ENCODE peak calls at places on chromosomes 1 and 21, in seven cellular contexts. Z is kidney tubule cell; A is brain microvascular endothelial cell; S is left ventricle myocardium inferior; L is endothelial cell; U is stimulated activated CD4-positive, alpha-beta T cell treated with anti-CD3 and anti-CD28 coated beads, Interleukin-1b, Interleukin-23, amount 100 ng/mL, for 24 hours; O is NCI-H2081. B is an unnamed sample.

GRCh38 chr1:223513309-223513708 is 120.1 kb downstream of the CCDC185 start:
- DNase-seq in A (no peak), L (no peak), U (no peak), S (no peak), O (peak; percentile 14), Z (no peak), B (no peak)

GRCh38 chr1:204045430-204045829 is 27.5 kb upstream of the SOX13 start:
- DNase-seq in A (no peak), S (peak; percentile 51), L (no peak), O (no peak), U (no peak), Z (no peak), B (no peak)

GRCh38 chr1:234960722-234961467 is 167.7 kb downstream of the TOMM20 start:
- DNase-seq in L (no peak), A (no peak), Z (peak; percentile 66), S (no peak), O (peak; percentile 24), U (no peak), B (no peak)

GRCh38 chr21:29704719-29705118 is 235.1 kb downstream of the GRIK1 start:
- DNase-seq in Z (no peak), O (no peak), U (no peak), L (no peak), A (no peak), S (no peak), B (no peak)

GRCh38 chr21:31893841-31894240 is 21.0 kb downstream of the HUNK start:
- DNase-seq in O (no peak), S (no peak), L (no peak), A (no peak), U (no peak), Z (no peak), B (no peak)

GRCh38 chr21:46569071-46569470 is 35.8 kb downstream of the S100B start:
- DNase-seq in O (no peak), Z (no peak), U (no peak), S (no peak), L (no peak), A (no peak), B (no peak)

GRCh38 chr1:24309762-24310485 is 9.2 kb upstream of the GRHL3 start:
- DNase-seq in Z (peak; percentile 95), S (no peak), U (no peak), L (no peak), O (no peak), A (no peak), B (no peak)

GRCh38 chr1:94925561-94926364 is 1.1 kb downstream of the CNN3 start:
- DNase-seq in S (peak; percentile 69), A (peak; percentile 78), L (peak; percentile 78), O (peak; percentile 44), Z (peak; percentile 97), U (no peak), B (no peak)

GRCh38 chr1:207672525-207673130 is 27.7 kb downstream of the CR1L start:
- DNase-seq in Z (peak; percentile 70), U (no peak), O (peak; percentile 69), A (peak; percentile 25), L (peak; percentile 24), S (no peak), B (no peak)

GRCh38 chr1:200973937-200974657 is 49.4 kb downstream of the KIF21B start:
- DNase-seq in O (no peak), Z (no peak), S (no peak), U (no peak), A (no peak), L (no peak), B (no peak)

GRCh38 chr1:2451744-2452582 is 24.1 kb upstream of the PLCH2 start:
- DNase-seq in U (no peak), Z (peak; percentile 98), A (peak; percentile 94), L (no peak), S (no peak), O (no peak), B (no peak)

GRCh38 chr1:173356211-173356762 is 120.8 kb upstream of the PRDX6 start:
- DNase-seq in L (no peak), U (no peak), O (no peak), S (no peak), Z (peak; percentile 4), A (no peak), B (no peak)

GRCh38 chr1:7218210-7218832 is 433.1 kb downstream of the CAMTA1 start:
- DNase-seq in O (peak; percentile 55), S (no peak), Z (peak; percentile 39), U (no peak), L (peak; percentile 61), A (peak; percentile 48), B (peak; percentile 17)

GRCh38 chr1:43367026-43367903 is 546 bp downstream of the ELOVL1 start:
- DNase-seq in L (peak; percentile 26), U (no peak), A (no peak), O (no peak), Z (peak; percentile 46), S (peak; percentile 25), B (no peak)

GRCh38 chr1:12166834-12167492 is at the start of gene TNFRSF1B:
- DNase-seq in L (peak; percentile 70), S (peak; percentile 77), U (no peak), O (no peak), Z (peak; percentile 19), A (no peak), B (peak; percentile 75)

GRCh38 chr1:235329139-235329808 is 904 bp downstream of the GGPS1 start:
- DNase-seq in A (peak; percentile 51), S (no peak), Z (peak; percentile 57), O (peak; percentile 27), U (peak; percentile 9), L (peak; percentile 28), B (no peak)

GRCh38 chr1:121519042-121519755 is 334.4 kb downstream of the SRGAP2C start:
- DNase-seq in U (peak; percentile 57), L (peak; percentile 59), S (peak; percentile 41), O (peak; percentile 52), Z (peak; percentile 56), A (no peak), B (peak; percentile 5)

GRCh38 chr1:94248956-94249688 is 11.7 kb upstream of the ARHGAP29 start:
- DNase-seq in U (no peak), Z (peak; percentile 66), A (no peak), S (no peak), L (no peak), O (no peak), B (no peak)

GRCh38 chr1:181208076-181208475 is 119.6 kb downstream of the IER5 start:
- DNase-seq in S (no peak), O (no peak), L (no peak), Z (no peak), U (no peak), A (no peak), B (no peak)

GRCh38 chr1:162983671-162984425 is 85.3 kb upstream of the RGS4 start:
- DNase-seq in Z (peak; percentile 12), O (no peak), S (no peak), A (no peak), L (no peak), U (no peak), B (no peak)

GRCh38 chr1:244209955-244210354 is 158.9 kb downstream of the ZBTB18 start:
- DNase-seq in L (no peak), O (no peak), U (no peak), A (no peak), S (no peak), Z (no peak), B (no peak)

GRCh38 chr21:27412530-27412929 is 445.6 kb upstream of the ADAMTS5 start:
- DNase-seq in A (no peak), S (no peak), Z (no peak), U (no peak), L (no peak), O (no peak), B (no peak)

GRCh38 chr1:184836081-184836480 is 81.4 kb upstream of the EDEM3 start:
- DNase-seq in A (no peak), S (no peak), U (no peak), L (no peak), Z (no peak), O (no peak), B (no peak)

GRCh38 chr1:21397813-21398188 is 42.1 kb upstream of the NBPF3 start:
- DNase-seq in O (no peak), U (no peak), S (no peak), A (no peak), L (no peak), Z (no peak), B (no peak)

GRCh38 chr1:40860706-40861226 is 1.4 kb downstream of the CITED4 start:
- DNase-seq in U (no peak), Z (no peak), A (no peak), S (no peak), L (no peak), O (no peak), B (no peak)

GRCh38 chr1:231420299-231420958 is 1.7 kb downstream of the EGLN1 start:
- DNase-seq in Z (no peak), A (no peak), U (no peak), O (peak; percentile 6), S (no peak), L (peak; percentile 11), B (no peak)

GRCh38 chr1:5683446-5683845 is 308.8 kb downstream of the NPHP4 start:
- DNase-seq in Z (no peak), U (no peak), A (no peak), L (no peak), S (no peak), O (no peak), B (no peak)

GRCh38 chr1:36136535-36136934 is 11.5 kb upstream of the COL8A2 start:
- DNase-seq in O (no peak), A (peak; percentile 79), S (no peak), U (no peak), L (no peak), Z (peak; percentile 59), B (no peak)

GRCh38 chr1:18302788-18303413 is 177.8 kb upstream of the KLHDC7A start:
- DNase-seq in S (no peak), Z (no peak), A (no peak), U (no peak), O (no peak), L (peak; percentile 40), B (no peak)

GRCh38 chr1:158003409-158003805 is 10.0 kb downstream of the KIRREL1 start:
- DNase-seq in O (no peak), U (no peak), A (no peak), L (no peak), Z (peak; percentile 48), S (no peak), B (no peak)

GRCh38 chr1:40382601-40383000 is 9.1 kb downstream of the SMAP2 start:
- DNase-seq in L (no peak), U (no peak), A (no peak), O (no peak), S (no peak), Z (no peak), B (no peak)

GRCh38 chr1:38917337-38917736 is 24.3 kb downstream of the RHBDL2 start:
- DNase-seq in U (no peak), S (no peak), A (no peak), L (no peak), O (no peak), Z (no peak), B (no peak)

GRCh38 chr1:18041685-18042355 is 65.8 kb upstream of the IGSF21 start:
- DNase-seq in S (no peak), U (no peak), L (peak; percentile 8), A (no peak), Z (no peak), O (no peak), B (no peak)

GRCh38 chr1:12629974-12630760 is 12.2 kb upstream of the DHRS3 start:
- DNase-seq in L (no peak), A (no peak), O (no peak), Z (no peak), U (no peak), S (no peak), B (no peak)